ENCODE peak calls at places on chromosomes 5 and 9, in four cellular contexts. R, L, Q and E are unnamed samples.

GRCh38 chr5:180424094-180424493 is 70.1 kb upstream of the CNOT6 start:
- DNase-seq in R (no peak), L (no peak), Q (no peak), E (no peak)

GRCh38 chr5:150497274-150497988 is 10.5 kb upstream of the NDST1 start:
- DNase-seq in R (peak; percentile 94), L (peak; percentile 21), Q (peak; percentile 71), E (no peak)

GRCh38 chr9:15725953-15726352 is 173.1 kb downstream of the CCDC171 start:
- DNase-seq in R (peak; percentile 13), L (no peak), Q (no peak), E (peak; percentile 10)

GRCh38 chr9:120574473-120574872 is 5.5 kb downstream of the CDK5RAP2 start:
- DNase-seq in R (no peak), L (no peak), Q (no peak), E (no peak)

GRCh38 chr9:96382175-96382574 is 1.3 kb downstream of the SLC35D2 start:
- DNase-seq in R (no peak), L (no peak), Q (no peak), E (no peak)

GRCh38 chr5:21649969-21650368 is 1203.2 kb downstream of the CDH12 start:
- DNase-seq in R (peak; percentile 12), L (no peak), Q (no peak), E (no peak)

GRCh38 chr5:60852940-60853339 is 8.9 kb upstream of the ELOVL7 start:
- DNase-seq in R (no peak), L (no peak), Q (no peak), E (no peak)

GRCh38 chr9:34588671-34589370 is 703 bp downstream of the CNTFR start:
- DNase-seq in R (no peak), L (no peak), Q (no peak), E (no peak)

GRCh38 chr5:87574106-87574505 is 161.4 kb upstream of the CCNH start:
- DNase-seq in R (no peak), L (no peak), Q (no peak), E (no peak)

GRCh38 chr9:95104966-95105365 is 212.5 kb downstream of the FANCC start:
- DNase-seq in R (no peak), L (peak; percentile 82), Q (no peak), E (no peak)

GRCh38 chr5:38013107-38013506 is 173.3 kb upstream of the GDNF start:
- DNase-seq in R (no peak), L (no peak), Q (no peak), E (no peak)

GRCh38 chr5:26329562-26330189 is 708.7 kb downstream of the CDH9 start:
- DNase-seq in R (peak; percentile 28), L (no peak), Q (no peak), E (no peak)

GRCh38 chr5:139650031-139650688 is 2.0 kb downstream of the CXXC5 start:
- DNase-seq in R (peak; percentile 39), L (no peak), Q (no peak), E (no peak)

GRCh38 chr5:157384971-157385709 is 74.9 kb upstream of the NIPAL4 start:
- DNase-seq in R (peak; percentile 98), L (peak; percentile 24), Q (peak; percentile 68), E (no peak)

GRCh38 chr5:125061726-125062125 is 315.3 kb upstream of the ZNF608 start:
- DNase-seq in R (no peak), L (no peak), Q (no peak), E (no peak)

GRCh38 chr5:96124589-96124988 is 162.9 kb upstream of the ELL2 start:
- DNase-seq in R (no peak), L (no peak), Q (no peak), E (no peak)

GRCh38 chr5:178326054-178326715 is 93.6 kb upstream of the PHYKPL start:
- DNase-seq in R (no peak), L (no peak), Q (no peak), E (no peak)

GRCh38 chr5:170572453-170572852 is 68.6 kb downstream of the KCNIP1 start:
- DNase-seq in R (no peak), L (peak; percentile 57), Q (no peak), E (no peak)

GRCh38 chr9:126299706-126300276 is 26.8 kb upstream of the MVB12B start:
- DNase-seq in R (no peak), L (no peak), Q (no peak), E (no peak)

GRCh38 chr5:1292139-1292538 is 2.7 kb downstream of the TERT start:
- DNase-seq in R (no peak), L (no peak), Q (no peak), E (no peak)

GRCh38 chr5:142391031-142391872 is 66.4 kb upstream of the SPRY4 start:
- DNase-seq in R (no peak), L (no peak), Q (no peak), E (no peak)

DNA sequence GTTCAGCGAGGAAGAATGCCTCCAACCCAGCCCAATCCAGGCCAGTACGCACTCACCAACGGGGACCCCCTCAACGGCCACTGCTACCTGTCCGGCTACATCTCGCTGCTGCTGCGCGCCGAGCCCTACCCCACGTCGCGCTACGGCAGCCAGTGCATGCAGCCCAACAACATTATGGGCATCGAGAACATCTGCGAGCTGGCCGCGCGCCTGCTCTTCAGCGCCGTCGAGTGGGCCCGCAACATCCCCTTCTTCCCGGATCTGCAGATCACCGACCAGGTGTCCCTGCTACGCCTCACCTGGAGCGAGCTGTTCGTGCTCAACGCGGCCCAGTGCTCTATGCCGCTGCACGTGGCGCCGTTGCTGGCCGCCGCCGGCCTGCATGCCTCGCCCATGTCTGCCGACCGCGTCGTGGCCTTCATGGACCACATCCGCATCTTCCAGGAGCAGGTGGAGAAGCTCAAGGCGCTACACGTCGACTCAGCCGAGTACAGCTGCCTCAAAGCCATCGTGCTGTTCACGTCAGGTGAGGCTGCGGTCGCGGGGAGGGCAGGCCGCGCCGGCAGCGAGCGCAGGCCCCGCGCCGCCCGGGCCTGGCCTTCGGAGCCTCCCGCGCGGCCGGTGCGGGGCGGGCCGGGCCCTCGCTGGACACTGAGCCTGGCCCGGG is 5.0 kb downstream of the NR2F1 start:
- DNase-seq in R (peak; percentile 48), L (no peak), Q (no peak), E (no peak)
- TF ChIP-seq CTCF in R (no peak), L (no peak), Q (no peak), E (no peak)

GRCh38 chr9:136052433-136052880 is 42.6 kb downstream of the NACC2 start:
- DNase-seq in R (no peak), L (no peak), Q (no peak), E (no peak)
- TF ChIP-seq CTCF in R (no peak), L (no peak), Q (no peak), E (no peak)

DNA sequence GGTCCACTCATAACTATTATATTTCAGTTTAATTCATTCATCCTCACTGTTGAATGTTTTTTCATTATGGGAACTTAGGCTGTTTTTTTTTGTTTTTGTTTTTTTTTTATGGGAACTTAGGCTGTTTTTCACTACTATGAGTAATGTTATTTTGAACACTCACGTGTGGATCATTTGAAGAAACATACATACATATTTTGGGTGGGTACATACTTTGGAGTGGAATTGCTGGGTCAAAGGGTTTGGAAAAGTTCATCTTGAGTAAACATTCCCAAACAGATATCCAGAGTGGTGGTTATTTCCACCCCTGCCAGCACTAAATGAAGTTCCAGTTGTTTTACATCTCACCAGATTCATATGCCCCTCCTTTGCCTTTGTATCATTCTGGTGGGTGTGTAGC is 584.4 kb downstream of the PSAT1 start:
- DNase-seq in R (no peak), L (no peak), Q (no peak), E (no peak)
- TF ChIP-seq CTCF in R (no peak), L (no peak), Q (no peak), E (no peak)

GRCh38 chr9:80197661-80198060 is 625.9 kb downstream of the TLE4 start:
- DNase-seq in R (peak; percentile 43), L (no peak), Q (no peak), E (no peak)
- TF ChIP-seq CTCF in R (no peak), L (no peak), Q (no peak), E (no peak)

DNA sequence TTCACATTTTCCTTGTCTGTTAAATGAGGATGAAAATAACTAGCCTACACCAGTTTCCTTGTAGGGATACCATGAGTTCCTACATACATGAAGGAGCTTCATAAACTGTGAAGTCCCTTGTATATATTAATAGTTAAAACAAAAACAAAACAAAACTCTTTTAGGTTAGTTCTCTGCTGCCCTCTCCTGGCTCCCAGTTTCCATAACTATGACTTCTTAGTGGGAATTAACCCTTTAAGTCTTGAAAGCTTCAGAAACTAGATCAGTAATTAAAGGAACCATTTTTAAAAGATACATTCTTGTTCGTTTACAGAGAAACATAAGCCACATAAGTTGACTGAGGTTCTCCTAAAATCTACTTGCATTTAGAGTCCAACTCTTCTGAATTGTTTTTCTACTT is 500.0 kb upstream of the C9orf72 start:
- DNase-seq in R (peak; percentile 75), L (no peak), Q (no peak), E (peak; percentile 39)
- TF ChIP-seq CTCF in R (peak; percentile 55), L (no peak), Q (no peak), E (peak; percentile 56)